ENCODE peak calls at places on chromosomes 4 and X, in eight cellular contexts. H, S, E, B, U, X, G and Y are unnamed samples.

GRCh38 chr4:17613761-17614415 is 553 bp upstream of the MED28 start:
- DNase-seq in E (no peak), B (peak), S (no peak), G (no peak), X (no peak), H (peak), U (peak), Y (peak)

GRCh38 chr4:37510626-37511025 is 175.6 kb downstream of the RELL1 start:
- DNase-seq in X (no peak), B (no peak), G (no peak), E (no peak), H (no peak), S (no peak), U (no peak), Y (no peak)

GRCh38 chrX:154030715-154031305 is 11.1 kb upstream of the IRAK1 start:
- DNase-seq in H (no peak), G (no peak), E (no peak), U (no peak), X (no peak), S (no peak), B (no peak), Y (no peak)

GRCh38 chr4:37735578-37735977 is 49.4 kb upstream of the RELL1 start:
- DNase-seq in S (no peak), H (no peak), B (no peak), X (no peak), E (no peak), U (no peak), G (no peak), Y (no peak)

GRCh38 chr4:77990456-77990855 is 66.7 kb upstream of the FRAS1 start:
- DNase-seq in E (no peak), U (no peak), B (no peak), S (no peak), X (no peak), G (no peak), H (no peak), Y (no peak)

GRCh38 chr4:110224142-110224541 is 25.7 kb upstream of the ELOVL6 start:
- DNase-seq in G (no peak), S (no peak), B (no peak), U (no peak), X (no peak), H (no peak), E (no peak), Y (no peak)

GRCh38 chr4:99979872-99980271 is 29.8 kb upstream of the H2AZ1 start:
- DNase-seq in H (no peak), B (peak), S (no peak), G (no peak), U (peak), X (no peak), E (no peak), Y (no peak)

GRCh38 chr4:161577604-161578301 is 586.0 kb downstream of the FSTL5 start:
- DNase-seq in B (peak), S (no peak), E (no peak), H (peak), G (no peak), X (no peak), U (peak), Y (no peak)

GRCh38 chr4:159267940-159268327 is 165.1 kb downstream of the RAPGEF2 start:
- DNase-seq in S (no peak), H (peak), B (no peak), G (no peak), X (no peak), E (no peak), U (no peak), Y (no peak)

GRCh38 chrX:130091976-130092522 is 18.2 kb downstream of the ELF4 start:
- DNase-seq in E (peak), S (peak), U (no peak), X (no peak), G (peak), H (no peak), B (no peak), Y (no peak)

GRCh38 chr4:125112536-125112935 is 202.2 kb upstream of the FAT4 start:
- DNase-seq in G (no peak), X (no peak), S (no peak), H (no peak), U (no peak), E (no peak), B (no peak), Y (no peak)

GRCh38 chrX:18931972-18932371 is 51.9 kb downstream of the PHKA2 start:
- DNase-seq in B (peak), U (peak), X (no peak), H (peak), G (no peak), S (no peak), E (peak), Y (peak)

GRCh38 chrX:104488811-104489210 is 77.2 kb upstream of the IL1RAPL2 start:
- DNase-seq in S (no peak), U (peak), B (no peak), G (no peak), E (no peak), X (no peak), H (no peak), Y (no peak)

GRCh38 chrX:13110427-13111324 is 66.3 kb upstream of the FAM9C start:
- DNase-seq in H (peak), G (no peak), X (peak), U (peak), S (no peak), E (no peak), B (peak), Y (peak)

GRCh38 chr4:179225594-179225993 is 1783.4 kb upstream of the AGA start:
- DNase-seq in S (no peak), X (no peak), U (peak), H (no peak), B (peak), G (no peak), E (no peak), Y (no peak)

GRCh38 chr4:171629737-171630136 is 183.5 kb upstream of the GALNTL6 start:
- DNase-seq in E (no peak), U (peak), B (no peak), G (no peak), S (no peak), H (no peak), X (no peak), Y (no peak)

GRCh38 chrX:108297290-108297689 is 140.9 kb downstream of the COL4A6 start:
- DNase-seq in G (no peak), E (no peak), U (peak), H (no peak), X (no peak), B (no peak), S (no peak), Y (no peak)

DNA sequence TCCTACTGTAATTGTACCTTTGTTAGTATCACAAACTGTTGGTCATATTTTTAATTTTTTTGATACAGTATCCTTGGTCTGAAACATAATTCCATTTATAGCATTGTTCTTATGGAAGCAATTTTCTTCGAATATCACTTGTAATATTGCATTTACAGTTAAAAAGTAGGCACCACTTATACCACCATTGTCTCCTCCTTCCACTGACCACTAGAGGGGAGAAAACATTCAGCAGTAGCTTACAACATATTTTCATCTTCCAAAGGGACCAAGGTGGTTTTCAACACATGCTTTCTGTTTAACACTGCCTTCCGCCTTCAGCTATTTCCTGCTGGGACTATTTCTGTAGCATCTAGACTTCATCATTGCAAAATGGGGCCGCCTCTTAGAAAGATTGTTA is 146.2 kb downstream of the COL4A6 start:
- DNase-seq in G (no peak), U (no peak), S (no peak), E (no peak), X (no peak), H (no peak), B (no peak), Y (no peak)
- TF ChIP-seq CTCF in G (no peak), U (peak), S (no peak), E (no peak), X (no peak), H (no peak), B (no peak), Y (no peak)

GRCh38 chr4:73433140-73433539 is 2.9 kb upstream of the AFP start:
- DNase-seq in S (no peak), B (no peak), X (no peak), H (no peak), E (no peak), U (no peak), G (no peak), Y (no peak)

GRCh38 chr4:73435984-73436383 is at the start of gene AFP:
- DNase-seq in B (no peak), G (no peak), E (no peak), U (no peak), H (no peak), X (no peak), S (no peak), Y (no peak)

GRCh38 chr4:73431813-73432168 is 4.2 kb upstream of the AFP start:
- DNase-seq in B (no peak), X (no peak), G (no peak), U (no peak), H (no peak), E (no peak), S (no peak), Y (no peak)

GRCh38 chr4:73432169-73433000 is 3.6 kb upstream of the AFP start:
- DNase-seq in E (no peak), H (no peak), G (no peak), S (no peak), U (no peak), X (no peak), B (no peak), Y (no peak)

GRCh38 chr4:73434311-73434710 is 1.7 kb upstream of the AFP start:
- DNase-seq in U (peak), S (peak), E (peak), G (no peak), B (peak), H (peak), X (no peak), Y (no peak)
- TF ChIP-seq CTCF in U (peak), S (peak), E (peak), G (no peak), B (peak), H (peak), X (peak), Y (peak)

DNA sequence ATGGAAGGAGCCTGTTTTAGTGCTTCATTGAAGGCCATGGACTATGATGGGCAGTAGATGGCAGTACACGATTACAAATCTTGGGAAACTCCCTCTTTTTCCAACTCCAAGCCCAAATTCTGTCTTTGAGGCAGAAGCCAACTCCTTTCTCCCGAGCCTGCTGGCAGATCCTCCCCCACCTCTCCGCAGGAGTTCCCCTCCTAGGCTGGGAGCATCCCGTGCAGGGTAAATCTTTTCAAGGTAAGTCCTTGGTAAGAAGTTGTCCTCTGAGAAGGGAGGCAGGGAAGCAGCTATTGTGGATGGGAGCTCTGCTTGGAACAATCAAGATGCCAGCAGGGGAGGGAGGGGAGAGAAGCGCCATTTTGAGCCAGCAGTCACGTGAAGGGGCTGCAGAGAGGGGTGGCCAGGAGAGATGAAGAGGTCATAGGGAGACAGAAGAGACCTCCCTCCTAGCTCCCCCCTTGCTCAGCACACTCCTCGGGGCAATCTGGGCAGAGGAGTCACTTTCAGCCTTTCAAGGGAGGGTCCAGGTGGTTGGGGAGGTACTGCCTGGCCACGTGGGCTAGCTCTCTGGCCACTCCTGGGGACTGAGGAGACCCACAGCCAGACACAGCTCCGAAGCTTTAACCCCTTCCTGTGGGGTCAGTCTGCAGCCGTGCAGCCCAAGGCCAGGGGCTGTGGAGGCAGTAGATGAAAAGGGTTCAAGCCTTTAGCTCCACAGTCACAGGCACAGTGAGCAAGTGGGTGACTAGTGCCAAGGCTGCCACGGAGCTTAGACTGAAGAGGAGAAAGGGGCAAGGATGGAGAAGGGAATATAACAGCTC is 9.6 kb downstream of the CC2D2A start:
- DNase-seq in H (peak), G (no peak), X (peak), S (peak), B (peak), E (peak), U (peak), Y (peak)
- TF ChIP-seq CTCF in H (peak), G (no peak), X (peak), S (peak), B (peak), E (peak), U (peak), Y (peak)

GRCh38 chrX:29617276-29617675 is 598.1 kb upstream of the MAGEB2 start:
- DNase-seq in B (peak), X (no peak), G (no peak), S (no peak), U (peak), H (peak), E (no peak), Y (no peak)

GRCh38 chrX:29617725-29618124 is 597.6 kb upstream of the MAGEB2 start:
- DNase-seq in B (no peak), U (peak), H (no peak), X (no peak), E (no peak), G (no peak), S (no peak), Y (no peak)
- TF ChIP-seq CTCF in B (peak), U (peak), H (peak), X (no peak), E (no peak), G (no peak), S (no peak), Y (no peak)